ENCODE peak calls at places on chromosomes 6 and 20, in nine cellular contexts. D, K, W, S, N, P, E, V and B are unnamed samples.

GRCh38 chr20:478949-479429 is 16.7 kb upstream of the TBC1D20 start:
- DNase-seq in D (peak), K (no peak), W (peak), S (peak), N (peak), P (peak), E (peak), V (peak), B (peak)

GRCh38 chr6:147738516-147739187 is 230.2 kb downstream of the SAMD5 start:
- DNase-seq in D (no peak), K (no peak), W (no peak), S (no peak), N (no peak), P (no peak), E (no peak), V (no peak), B (no peak)

GRCh38 chr6:15001511-15001910 is 244.4 kb upstream of the JARID2 start:
- DNase-seq in D (no peak), K (no peak), W (no peak), S (no peak), N (no peak), P (no peak), E (no peak), V (no peak), B (no peak)

GRCh38 chr6:117449549-117450439 is 24.1 kb upstream of the ROS1 start:
- DNase-seq in D (peak), K (peak), W (peak), S (peak), N (peak), P (peak), E (peak), V (peak), B (no peak)

GRCh38 chr6:101730954-101731353 is 337.4 kb downstream of the GRIK2 start:
- DNase-seq in D (peak), K (no peak), W (no peak), S (no peak), N (no peak), P (no peak), E (no peak), V (no peak), B (no peak)

GRCh38 chr6:127058027-127058426 is 60.4 kb upstream of the RSPO3 start:
- DNase-seq in D (no peak), K (no peak), W (no peak), S (no peak), N (no peak), P (no peak), E (no peak), V (no peak), B (no peak)

GRCh38 chr6:25958700-25959162 is 3.9 kb upstream of the TRIM38 start:
- DNase-seq in D (no peak), K (no peak), W (no peak), S (no peak), N (no peak), P (no peak), E (no peak), V (no peak), B (no peak)

GRCh38 chr20:58711266-58712051 is 18.9 kb downstream of the NPEPL1 start:
- DNase-seq in D (peak), K (no peak), W (peak), S (no peak), N (no peak), P (no peak), E (peak), V (no peak), B (no peak)

GRCh38 chr6:7954477-7955200 is 44.1 kb upstream of the TXNDC5 start:
- DNase-seq in D (no peak), K (no peak), W (no peak), S (no peak), N (no peak), P (no peak), E (no peak), V (no peak), B (no peak)

GRCh38 chr6:136886110-136886509 is 36.0 kb upstream of the SLC35D3 start:
- DNase-seq in D (no peak), K (no peak), W (no peak), S (no peak), N (no peak), P (no peak), E (no peak), V (no peak), B (no peak)

GRCh38 chr6:139239137-139239536 is 52.7 kb downstream of the TXLNB start:
- DNase-seq in D (no peak), K (no peak), W (no peak), S (no peak), N (no peak), P (no peak), E (no peak), V (no peak), B (no peak)

GRCh38 chr6:81996414-81996813 is 243.9 kb upstream of the TENT5A start:
- DNase-seq in D (peak), K (no peak), W (no peak), S (no peak), N (no peak), P (no peak), E (no peak), V (no peak), B (no peak)

GRCh38 chr6:39273394-39273793 is 40.8 kb downstream of the KCNK17 start:
- DNase-seq in D (no peak), K (no peak), W (no peak), S (no peak), N (no peak), P (no peak), E (no peak), V (no peak), B (no peak)

GRCh38 chr20:7672551-7672950 is 267.7 kb downstream of the HAO1 start:
- DNase-seq in D (no peak), K (no peak), W (no peak), S (no peak), N (no peak), P (no peak), E (no peak), V (no peak), B (no peak)

GRCh38 chr20:39295301-39295700 is 333.2 kb downstream of the DHX35 start:
- DNase-seq in D (no peak), K (no peak), W (no peak), S (no peak), N (no peak), P (no peak), E (no peak), V (no peak), B (no peak)

GRCh38 chr6:166502453-166502852 is 84.0 kb downstream of the RAMACL start:
- DNase-seq in D (no peak), K (no peak), W (no peak), S (no peak), N (no peak), P (no peak), E (no peak), V (no peak), B (no peak)

GRCh38 chr6:108872001-108872974 is 24.1 kb downstream of the ARMC2 start:
- DNase-seq in D (no peak), K (peak), W (no peak), S (no peak), N (peak), P (no peak), E (peak), V (no peak), B (no peak)

GRCh38 chr6:153526479-153526878 is 395.4 kb upstream of the RGS17 start:
- DNase-seq in D (no peak), K (no peak), W (no peak), S (no peak), N (no peak), P (no peak), E (no peak), V (no peak), B (no peak)

GRCh38 chr6:11702039-11702795 is 76.4 kb downstream of the ADTRP start:
- DNase-seq in D (peak), K (no peak), W (no peak), S (peak), N (no peak), P (no peak), E (no peak), V (no peak), B (no peak)

GRCh38 chr6:111031151-111031550 is 49.3 kb downstream of the RPF2 start:
- DNase-seq in D (no peak), K (no peak), W (no peak), S (no peak), N (no peak), P (no peak), E (no peak), V (no peak), B (no peak)

GRCh38 chr20:43945391-43946205 is 30.9 kb downstream of the TOX2 start:
- DNase-seq in D (no peak), K (no peak), W (no peak), S (no peak), N (no peak), P (no peak), E (no peak), V (no peak), B (no peak)

GRCh38 chr20:41182296-41183212 is 45.2 kb downstream of the PLCG1 start:
- DNase-seq in D (no peak), K (no peak), W (no peak), S (no peak), N (no peak), P (no peak), E (no peak), V (no peak), B (no peak)

GRCh38 chr6:98973571-98973970 is 25.8 kb upstream of the FBXL4 start:
- DNase-seq in D (no peak), K (no peak), W (no peak), S (no peak), N (no peak), P (no peak), E (no peak), V (no peak), B (no peak)

GRCh38 chr20:57291003-57291402 is 24.6 kb upstream of the BMP7 start:
- DNase-seq in D (no peak), K (no peak), W (no peak), S (peak), N (no peak), P (no peak), E (no peak), V (no peak), B (no peak)